ENCODE peak calls at places on chromosomes 16 and 17, in four cellular contexts. X is GM12878, Q is H1, T is HepG2. W is an unnamed sample.

GRCh38 chr16:8717892-8718400 is 43.5 kb downstream of the ABAT start:
- DNase-seq in X (no peak), T (no peak), Q (no peak), W (no peak)

GRCh38 chr16:24852281-24852721 is 6.5 kb downstream of the SLC5A11 start:
- DNase-seq in X (no peak), Q (no peak), T (no peak), W (no peak)

GRCh38 chr17:39197380-39198185 is at the start of gene CACNB1:
- DNase-seq in Q (peak; percentile 85), T (peak; percentile 45), X (no peak), W (peak; percentile 48)

GRCh38 chr17:17840751-17841591 is 4.2 kb upstream of the SREBF1 start:
- DNase-seq in Q (no peak), T (peak; percentile 35), X (no peak), W (no peak)

GRCh38 chr17:28427372-28427771 is 21.4 kb upstream of the SLC46A1 start:
- DNase-seq in T (no peak), Q (no peak), X (no peak), W (no peak)

GRCh38 chr17:47239663-47240374 is 13.8 kb upstream of the ITGB3 start:
- DNase-seq in T (no peak), Q (no peak), X (peak; percentile 40), W (no peak)

GRCh38 chr16:14310519-14310991 is 239.4 kb downstream of the MRTFB start:
- DNase-seq in T (peak; percentile 51), X (peak; percentile 86), Q (no peak), W (no peak)

GRCh38 chr16:4169415-4169814 is 53.2 kb upstream of the ADCY9 start:
- DNase-seq in X (no peak), T (no peak), Q (no peak), W (no peak)

GRCh38 chr16:68893710-68894705 is 50.7 kb downstream of the TANGO6 start:
- DNase-seq in X (no peak), T (peak; percentile 35), Q (peak; percentile 56), W (no peak)

GRCh38 chr17:43171761-43172487 is 910 bp downstream of the NBR1 start:
- DNase-seq in X (no peak), Q (no peak), T (peak; percentile 79), W (no peak)

GRCh38 chr17:7644768-7645167 is 6.0 kb upstream of the ATP1B2 start:
- DNase-seq in Q (no peak), T (no peak), X (no peak), W (no peak)

GRCh38 chr17:75576661-75577060 is 10.9 kb upstream of the MYO15B start:
- DNase-seq in X (no peak), T (peak; percentile 86), Q (no peak), W (no peak)

GRCh38 chr17:75509528-75510258 is 5.6 kb downstream of the CASKIN2 start:
- DNase-seq in Q (no peak), X (no peak), T (no peak), W (no peak)

GRCh38 chr16:15747937-15748336 is 97.9 kb downstream of the NDE1 start:
- DNase-seq in X (no peak), T (no peak), Q (no peak), W (no peak)

GRCh38 chr17:75036643-75037268 is 10.0 kb downstream of the ATP5PD start:
- DNase-seq in X (no peak), T (no peak), Q (no peak), W (no peak)

DNA sequence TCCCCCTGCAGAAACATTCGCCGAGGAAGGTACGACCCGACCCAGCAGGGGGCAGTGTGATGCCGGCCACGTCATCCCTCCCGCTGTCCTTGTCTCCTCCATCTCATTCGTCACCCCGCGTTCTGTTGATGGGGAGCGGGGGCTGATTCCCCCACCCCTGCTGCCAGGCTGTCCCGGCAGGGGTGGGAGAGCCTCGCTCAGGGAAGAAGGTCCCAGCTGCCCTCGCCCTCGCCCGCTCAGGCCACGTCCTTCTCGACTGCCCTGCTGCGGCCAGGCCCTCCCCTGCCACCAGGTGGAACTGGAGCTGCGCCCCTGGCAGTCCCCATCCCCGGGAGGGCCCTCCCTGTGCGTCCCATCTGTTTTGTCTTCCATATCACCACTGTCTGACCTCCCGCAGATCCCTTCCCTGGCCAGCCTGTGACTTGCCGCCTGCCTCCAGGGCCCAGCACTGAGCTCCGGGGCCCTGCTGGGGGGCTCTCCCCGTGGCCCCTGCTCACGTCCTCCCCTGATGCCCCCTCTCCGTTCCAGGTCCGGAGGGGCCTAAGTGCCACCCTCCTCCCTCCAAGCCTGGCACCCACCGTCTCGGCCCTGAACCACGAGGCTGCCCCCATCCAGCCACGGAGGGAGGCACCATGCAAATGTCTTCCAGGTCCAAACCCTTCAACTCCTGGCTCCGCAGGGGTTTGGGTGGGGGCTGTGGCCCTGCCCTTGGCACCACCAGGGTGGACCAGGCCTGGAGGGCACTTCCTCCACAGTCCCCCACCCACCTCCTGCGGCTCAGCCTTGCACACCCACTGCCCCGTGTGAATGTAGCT is 20.6 kb downstream of the ADAM11 start:
- DNase-seq in Q (peak; percentile 92), X (peak; percentile 17), T (peak; percentile 66), W (peak; percentile 38)
- H3K4me3 ChIP-seq in Q (peak overlapping the region; percentile 35), X (no peak overlapping the region), T (peak overlapping the region; percentile 81), W (peak overlapping the region; percentile 33)

GRCh38 chr17:57111386-57111785 is 26.3 kb downstream of the AKAP1 start:
- DNase-seq in Q (no peak), X (no peak), T (no peak), W (no peak)
- TF ChIP-seq SUZ12 in Q (no peak), X (no peak), T (no peak), W (no peak)

DNA sequence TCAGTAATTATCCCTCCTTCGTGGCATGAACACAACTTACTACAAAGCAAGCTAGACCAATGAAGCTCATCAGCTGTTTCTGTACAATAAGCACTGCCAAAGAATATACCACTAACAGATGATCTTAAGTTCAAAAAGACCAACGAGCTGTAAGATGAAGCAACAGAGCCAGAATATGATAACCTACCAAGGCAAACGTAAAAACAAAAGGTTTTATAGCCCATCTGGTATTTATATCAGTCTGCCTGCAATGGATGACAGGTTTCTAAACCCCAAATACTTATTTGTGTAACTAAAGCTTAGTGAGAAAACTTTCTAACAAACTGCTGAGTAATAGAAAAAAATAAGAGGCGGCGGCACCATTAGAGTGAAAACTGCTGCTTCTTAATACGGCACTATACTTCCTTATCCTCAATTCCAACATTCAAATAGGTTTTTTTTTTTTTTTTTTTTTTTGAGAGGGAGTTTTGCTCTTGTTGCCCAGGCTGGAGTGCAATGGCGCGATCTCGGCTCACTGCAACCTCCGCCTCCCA is 22.2 kb downstream of the NME2 start:
- DNase-seq in X (no peak), Q (no peak), T (no peak), W (no peak)
- H3K9ac ChIP-seq in X (no peak overlapping the region), Q (no peak overlapping the region), T (no peak overlapping the region), W (no peak overlapping the region)

DNA sequence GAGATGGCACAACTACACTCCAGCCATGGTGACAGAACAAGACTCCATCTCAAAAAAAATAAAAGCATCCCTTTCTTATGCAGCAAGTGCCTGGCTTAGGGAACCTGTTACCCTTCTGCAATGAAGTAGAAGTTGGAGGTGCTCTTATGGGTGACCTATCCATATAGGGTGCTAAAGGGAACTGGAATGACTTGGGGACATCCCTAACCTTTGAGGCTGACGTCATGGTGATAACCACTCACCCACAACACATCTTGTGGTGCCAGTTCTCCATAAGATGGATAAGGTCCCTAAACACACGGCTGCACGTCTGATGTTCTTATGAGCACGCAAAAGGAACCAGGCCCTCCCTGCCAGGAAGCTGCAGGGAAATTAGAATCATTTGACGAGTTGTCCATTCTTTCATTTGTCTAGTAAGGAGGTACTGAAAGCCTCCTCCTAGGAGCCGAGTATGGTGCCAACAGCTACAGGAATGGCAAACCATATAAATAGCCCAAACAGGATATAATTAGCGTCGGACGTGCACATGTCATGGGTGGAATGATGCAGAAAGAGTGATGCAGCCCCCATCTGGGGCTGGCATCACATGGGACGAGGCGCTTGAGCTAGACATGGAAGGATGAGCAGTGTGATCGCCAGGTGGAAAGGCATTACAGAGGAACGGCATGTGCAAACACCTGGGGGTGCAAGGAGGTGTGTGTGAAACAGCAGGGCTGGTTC is 52.5 kb downstream of the ARHGAP27 start:
- DNase-seq in T (no peak), X (no peak), Q (no peak), W (no peak)
- H3K4me3 ChIP-seq in T (no peak overlapping the region), X (no peak overlapping the region), Q (no peak overlapping the region), W (no peak overlapping the region)

GRCh38 chr17:79781691-79782575 is 4.0 kb downstream of the CBX2 start:
- DNase-seq in Q (no peak), X (no peak), T (no peak), W (no peak)

GRCh38 chr17:79783891-79784290 is 5.9 kb downstream of the CBX2 start:
- DNase-seq in T (no peak), Q (no peak), X (no peak), W (no peak)

GRCh38 chr17:79785017-79785899 is 7.3 kb downstream of the CBX2 start:
- DNase-seq in T (no peak), Q (no peak), X (no peak), W (no peak)

GRCh38 chr17:79785900-79786810 is 8.2 kb downstream of the CBX2 start:
- DNase-seq in T (no peak), X (no peak), Q (no peak), W (no peak)

GRCh38 chr17:79784353-79785016 is 6.5 kb downstream of the CBX2 start:
- DNase-seq in X (no peak), T (no peak), Q (no peak), W (no peak)
- TF ChIP-seq SUZ12 in X (no peak), T (no peak), Q (no peak), W (no peak)

DNA sequence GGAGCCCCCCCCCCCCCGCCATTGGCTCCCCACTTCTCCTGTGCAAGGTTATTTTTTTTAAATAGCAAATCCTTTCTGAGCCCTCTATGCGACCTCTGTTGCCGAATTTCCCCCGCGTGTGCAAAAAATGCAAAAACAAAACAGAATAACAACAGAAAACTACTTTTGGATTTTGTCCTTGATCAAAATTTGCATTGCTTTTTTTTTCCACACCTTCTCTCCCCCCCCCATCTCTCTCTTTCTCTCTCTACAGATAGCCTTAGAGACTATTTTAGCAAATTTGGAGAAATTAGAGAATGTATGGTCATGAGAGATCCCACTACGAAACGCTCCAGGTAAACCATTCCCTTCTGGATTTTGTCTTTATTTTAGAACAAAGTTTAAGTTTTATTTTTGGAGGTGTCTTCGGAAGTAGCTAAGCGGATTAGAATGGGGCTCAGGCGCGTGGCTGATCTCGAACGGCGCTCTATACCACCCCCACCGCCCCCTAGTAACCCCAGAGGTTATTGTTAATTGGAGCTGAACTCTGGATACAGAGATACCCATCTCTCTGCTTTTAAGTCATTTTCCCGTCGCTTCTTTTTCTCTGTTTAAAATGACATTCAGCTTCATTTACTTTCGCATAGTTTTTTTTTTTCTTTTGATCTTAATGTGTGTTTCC is 1.0 kb downstream of the MSI2 start:
- DNase-seq in X (no peak), T (no peak), Q (peak; percentile 44), W (no peak)
- H3K9ac ChIP-seq in X (peak overlapping the region; percentile 71), T (peak overlapping the region; percentile 79), Q (peak overlapping the region; percentile 53), W (peak overlapping the region; percentile 73)

DNA sequence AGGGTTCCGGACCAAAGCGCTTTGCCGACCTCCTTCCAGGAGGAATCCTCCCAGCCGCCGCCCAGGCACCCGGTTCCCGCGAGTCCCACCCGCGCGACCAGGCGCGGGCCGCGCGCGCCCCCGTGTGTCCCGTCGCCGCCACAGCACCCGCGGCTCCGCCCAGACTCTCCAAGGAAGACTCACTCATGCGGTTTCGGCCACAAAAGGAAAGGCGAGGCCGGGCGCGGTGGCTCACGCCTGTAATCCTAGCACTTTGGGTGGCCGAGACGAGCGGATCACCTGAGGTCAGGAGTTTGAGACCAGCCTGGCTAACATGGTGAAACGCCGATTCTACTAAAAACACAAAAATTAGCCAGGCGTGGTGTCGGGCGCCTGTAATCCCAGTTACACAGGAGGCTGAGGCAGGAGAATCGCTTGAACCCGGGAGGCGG is 3.5 kb upstream of the PKMYT1 start:
- DNase-seq in T (peak; percentile 42), Q (peak; percentile 95), X (no peak), W (no peak)
- H3K4me3 ChIP-seq in T (peak overlapping the region; percentile 52), Q (no peak overlapping the region), X (peak overlapping the region; percentile 17), W (no peak overlapping the region)